ENCODE peak calls at places on chromosome 3, in six cellular contexts. Q is SK-N-SH, N is A549, D is IMR-90, X is GM12878, L is HepG2. U is an unnamed sample.

GRCh38 chr3:186496016-186496415 is 48.2 kb downstream of the CRYGS start:
- DNase-seq in Q (no peak), N (no peak), D (no peak), X (no peak), L (no peak), U (no peak)

GRCh38 chr3:129688310-129688895 is 81.9 kb upstream of the PLXND1 start:
- DNase-seq in Q (peak), N (peak), D (peak), X (no peak), L (peak), U (no peak)

GRCh38 chr3:57393957-57394356 is 101.5 kb upstream of the ASB14 start:
- DNase-seq in Q (no peak), N (no peak), D (no peak), X (no peak), L (no peak), U (no peak)

GRCh38 chr3:69081583-69082262 is 1.6 kb upstream of the UBA3 start:
- DNase-seq in Q (peak), N (peak), D (no peak), X (peak), L (no peak), U (peak)

GRCh38 chr3:178181784-178182183 is 354.5 kb upstream of the KCNMB2 start:
- DNase-seq in Q (no peak), N (no peak), D (no peak), X (no peak), L (no peak), U (no peak)

GRCh38 chr3:30777426-30777825 is 117.0 kb downstream of the GADL1 start:
- DNase-seq in Q (no peak), N (no peak), D (no peak), X (no peak), L (no peak), U (no peak)

GRCh38 chr3:80233576-80233975 is 465.8 kb upstream of the ROBO1 start:
- DNase-seq in Q (no peak), N (no peak), D (peak), X (no peak), L (no peak), U (no peak)

GRCh38 chr3:46694520-46694919 is 1.0 kb upstream of the ALS2CL start:
- DNase-seq in Q (no peak), N (no peak), D (no peak), X (no peak), L (no peak), U (no peak)

GRCh38 chr3:19526071-19526470 is 377.8 kb downstream of the KCNH8 start:
- DNase-seq in Q (no peak), N (no peak), D (no peak), X (no peak), L (no peak), U (no peak)

GRCh38 chr3:76212679-76213078 is 427.3 kb upstream of the ZNF717 start:
- DNase-seq in Q (no peak), N (no peak), D (no peak), X (no peak), L (no peak), U (no peak)

GRCh38 chr3:72891053-72891855 is 3.4 kb downstream of the GXYLT2 start:
- DNase-seq in Q (peak), N (no peak), D (peak), X (no peak), L (peak), U (peak)

GRCh38 chr3:100516843-100517242 is 24.4 kb downstream of the TMEM45A start:
- DNase-seq in Q (no peak), N (no peak), D (peak), X (no peak), L (no peak), U (no peak)

GRCh38 chr3:128395500-128396125 is 71.1 kb downstream of the DNAJB8 start:
- DNase-seq in Q (peak), N (no peak), D (peak), X (no peak), L (no peak), U (peak)

GRCh38 chr3:141452045-141452444 is 34.8 kb upstream of the RASA2 start:
- DNase-seq in Q (no peak), N (peak), D (peak), X (peak), L (peak), U (peak)

GRCh38 chr3:146817705-146818104 is 212.6 kb upstream of the PLSCR5 start:
- DNase-seq in Q (no peak), N (peak), D (peak), X (no peak), L (no peak), U (no peak)

GRCh38 chr3:37558580-37558979 is 303.1 kb upstream of the CTDSPL start:
- DNase-seq in Q (no peak), N (no peak), D (no peak), X (no peak), L (no peak), U (no peak)

GRCh38 chr3:69370945-69371301 is 15.0 kb downstream of the FRMD4B start:
- DNase-seq in Q (no peak), N (no peak), D (no peak), X (no peak), L (no peak), U (no peak)

GRCh38 chr3:18389108-18389733 is 35.9 kb downstream of the SATB1 start:
- DNase-seq in Q (peak), N (peak), D (peak), X (no peak), L (peak), U (peak)

GRCh38 chr3:143654906-143655305 is 193.4 kb downstream of the SLC9A9 start:
- DNase-seq in Q (no peak), N (no peak), D (no peak), X (no peak), L (no peak), U (no peak)

GRCh38 chr3:143653935-143654334 is 194.3 kb downstream of the SLC9A9 start:
- DNase-seq in Q (no peak), N (no peak), D (no peak), X (no peak), L (no peak), U (no peak)

GRCh38 chr3:143658869-143659268 is 189.4 kb downstream of the SLC9A9 start:
- DNase-seq in Q (no peak), N (no peak), D (no peak), X (no peak), L (no peak), U (no peak)

GRCh38 chr3:143658116-143658515 is 190.2 kb downstream of the SLC9A9 start:
- DNase-seq in Q (no peak), N (no peak), D (no peak), X (no peak), L (no peak), U (no peak)

GRCh38 chr3:143657391-143657790 is 190.9 kb downstream of the SLC9A9 start:
- DNase-seq in Q (no peak), N (no peak), D (no peak), X (no peak), L (no peak), U (no peak)
- TF ChIP-seq SMC3 in Q (no peak), N (no peak), D (no peak), X (no peak), L (no peak), U (no peak)

DNA sequence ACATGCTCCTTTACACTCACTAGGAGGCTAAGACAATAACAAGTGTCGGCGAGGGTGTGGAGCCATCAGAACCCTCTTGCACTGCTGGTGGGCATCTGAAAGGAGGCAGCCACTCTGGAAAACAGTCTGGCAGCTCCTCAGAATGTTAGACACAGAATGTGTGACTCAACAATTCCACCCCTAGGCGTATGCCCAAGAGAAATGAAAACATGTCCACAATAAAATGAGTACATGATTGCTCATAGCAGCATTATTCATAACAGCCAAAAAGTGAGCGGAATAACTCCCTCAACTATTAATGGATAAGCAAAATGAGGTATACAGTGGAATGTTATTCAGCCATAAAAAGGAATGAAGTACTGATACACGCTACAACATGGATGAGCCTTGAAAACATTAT is 57.8 kb downstream of the WNT7A start:
- DNase-seq in Q (no peak), N (no peak), D (no peak), X (no peak), L (no peak), U (no peak)
- TF ChIP-seq SMC3 in Q (no peak), N (no peak), D (no peak), X (no peak), L (no peak), U (no peak)

GRCh38 chr3:55476515-55476914 is 10.6 kb downstream of the WNT5A start:
- DNase-seq in Q (no peak), N (no peak), D (peak), X (no peak), L (no peak), U (no peak)
- TF ChIP-seq SMC3 in Q (no peak), N (no peak), D (no peak), X (no peak), L (no peak), U (no peak)

GRCh38 chr3:50323614-50324199 is 1.2 kb upstream of the HYAL2 start:
- DNase-seq in Q (no peak), N (no peak), D (no peak), X (no peak), L (no peak), U (no peak)
- TF ChIP-seq SMC3 in Q (no peak), N (no peak), D (no peak), X (no peak), L (no peak), U (no peak)

DNA sequence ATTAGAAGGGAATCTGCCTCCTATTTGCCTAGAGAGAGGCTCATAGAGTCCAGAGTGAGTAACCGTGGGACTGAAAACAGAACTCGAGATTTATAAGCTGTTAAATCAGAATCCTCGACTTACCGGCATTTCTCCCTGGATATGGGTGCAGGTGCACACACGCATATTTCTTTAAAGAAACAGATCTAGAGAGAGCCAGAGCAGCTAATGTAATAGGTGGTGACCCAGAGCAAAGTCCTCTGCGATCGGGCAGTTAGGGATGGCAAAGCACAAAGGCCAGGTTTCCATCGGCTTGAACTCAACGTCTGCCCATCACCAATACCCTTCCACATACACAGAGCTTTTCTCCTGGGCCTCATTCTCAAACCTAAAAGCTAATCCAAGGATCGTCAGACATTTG is 13.8 kb downstream of the RNF168 start:
- DNase-seq in Q (no peak), N (no peak), D (no peak), X (no peak), L (no peak), U (no peak)
- TF ChIP-seq SMC3 in Q (no peak), N (no peak), D (no peak), X (no peak), L (no peak), U (no peak)

DNA sequence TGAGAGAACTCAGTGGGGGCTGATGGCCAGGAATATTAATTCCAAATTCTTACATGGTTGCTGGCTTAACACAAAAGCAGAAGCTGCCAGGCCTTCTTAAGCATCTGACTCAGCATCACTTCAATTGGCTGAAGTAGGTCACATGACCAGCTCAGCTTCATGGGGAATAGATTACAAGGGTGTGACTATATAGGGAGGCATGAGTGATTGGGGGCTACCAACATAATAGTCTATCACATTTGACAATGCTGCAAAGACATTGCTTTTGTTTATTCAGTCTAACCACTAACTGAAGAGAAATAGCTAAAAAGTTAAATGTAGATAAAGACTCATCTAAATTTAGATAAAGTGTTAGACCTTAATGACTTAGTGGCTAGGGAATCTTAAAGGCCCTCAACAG is 101.7 kb upstream of the ANKRD28 start:
- DNase-seq in Q (no peak), N (peak), D (peak), X (no peak), L (no peak), U (peak)
- TF ChIP-seq SMC3 in Q (no peak), N (no peak), D (no peak), X (no peak), L (no peak), U (no peak)

GRCh38 chr3:58544546-58544945 is 7.6 kb upstream of the ACOX2 start:
- DNase-seq in Q (no peak), N (no peak), D (no peak), X (no peak), L (no peak), U (no peak)
- TF ChIP-seq SMC3 in Q (no peak), N (no peak), D (no peak), X (no peak), L (no peak), U (no peak)

GRCh38 chr3:48543271-48543866 is 13.2 kb downstream of the PFKFB4 start:
- DNase-seq in Q (peak), N (no peak), D (no peak), X (no peak), L (no peak), U (no peak)
- TF ChIP-seq SMC3 in Q (no peak), N (no peak), D (no peak), X (no peak), L (no peak), U (no peak)

U was measured in K562.